ENCODE peak calls at places on chromosome 16, in four cellular contexts. One of them, this sample, is unnamed.

GRCh38 chr16:1613728-1614225 is 1.6 kb downstream of the CRAMP1 start:
- DNase-seq in type B pancreatic cell: no peak
- DNase-seq in suprapubic skin: no peak
- DNase-seq in endothelial cell: peak
- DNase-seq in this sample: no peak

GRCh38 chr16:1745181-1745899 is 26.0 kb downstream of the NME3 start:
- DNase-seq in type B pancreatic cell: no peak
- DNase-seq in suprapubic skin: no peak
- DNase-seq in endothelial cell: no peak
- DNase-seq in this sample: peak

GRCh38 chr16:84839956-84840355 is 20.2 kb downstream of the CRISPLD2 start:
- DNase-seq in type B pancreatic cell: no peak
- DNase-seq in suprapubic skin: no peak
- DNase-seq in endothelial cell: no peak
- DNase-seq in this sample: no peak

GRCh38 chr16:68902376-68903345 is 59.3 kb downstream of the TANGO6 start:
- DNase-seq in type B pancreatic cell: no peak
- DNase-seq in suprapubic skin: peak
- DNase-seq in endothelial cell: peak
- DNase-seq in this sample: no peak

GRCh38 chr16:8887438-8887765 is 5.3 kb downstream of the LITAFD start:
- DNase-seq in type B pancreatic cell: no peak
- DNase-seq in suprapubic skin: no peak
- DNase-seq in endothelial cell: no peak
- DNase-seq in this sample: no peak

GRCh38 chr16:2231016-2231931 is 5.0 kb upstream of the DNASE1L2 start:
- DNase-seq in type B pancreatic cell: no peak
- DNase-seq in suprapubic skin: no peak
- DNase-seq in endothelial cell: no peak
- DNase-seq in this sample: peak

GRCh38 chr16:4934591-4934990 is 2.4 kb downstream of the PPL start:
- DNase-seq in type B pancreatic cell: no peak
- DNase-seq in suprapubic skin: no peak
- DNase-seq in endothelial cell: no peak
- DNase-seq in this sample: no peak

GRCh38 chr16:2663553-2664521 is 18.5 kb upstream of the KCTD5 start:
- DNase-seq in type B pancreatic cell: no peak
- DNase-seq in suprapubic skin: no peak
- DNase-seq in endothelial cell: no peak
- DNase-seq in this sample: no peak

GRCh38 chr16:70428178-70428998 is 10.5 kb downstream of the ST3GAL2 start:
- DNase-seq in type B pancreatic cell: no peak
- DNase-seq in suprapubic skin: peak
- DNase-seq in endothelial cell: peak
- DNase-seq in this sample: peak

GRCh38 chr16:30087181-30087898 is 4.4 kb downstream of the TBX6 start:
- DNase-seq in type B pancreatic cell: no peak
- DNase-seq in suprapubic skin: no peak
- DNase-seq in endothelial cell: no peak
- DNase-seq in this sample: no peak

GRCh38 chr16:53068423-53068833 is 13.6 kb downstream of the CHD9 start:
- DNase-seq in type B pancreatic cell: no peak
- DNase-seq in suprapubic skin: no peak
- DNase-seq in endothelial cell: no peak
- DNase-seq in this sample: no peak

GRCh38 chr16:89253548-89254287 is 36.2 kb downstream of the ZNF778 start:
- DNase-seq in type B pancreatic cell: no peak
- DNase-seq in suprapubic skin: no peak
- DNase-seq in endothelial cell: no peak
- DNase-seq in this sample: no peak
- TF ChIP-seq CTCF in type B pancreatic cell: no peak
- TF ChIP-seq CTCF in suprapubic skin: no peak
- TF ChIP-seq CTCF in endothelial cell: no peak
- TF ChIP-seq CTCF in this sample: no peak

GRCh38 chr16:25707982-25708583 is 16.3 kb downstream of the HS3ST4 start:
- DNase-seq in type B pancreatic cell: no peak
- DNase-seq in suprapubic skin: no peak
- DNase-seq in endothelial cell: peak
- DNase-seq in this sample: no peak
- TF ChIP-seq CTCF in type B pancreatic cell: peak
- TF ChIP-seq CTCF in suprapubic skin: no peak
- TF ChIP-seq CTCF in endothelial cell: peak
- TF ChIP-seq CTCF in this sample: no peak

GRCh38 chr16:51302042-51302441 is 151.0 kb upstream of the SALL1 start:
- DNase-seq in type B pancreatic cell: no peak
- DNase-seq in suprapubic skin: no peak
- DNase-seq in endothelial cell: no peak
- DNase-seq in this sample: no peak

DNA sequence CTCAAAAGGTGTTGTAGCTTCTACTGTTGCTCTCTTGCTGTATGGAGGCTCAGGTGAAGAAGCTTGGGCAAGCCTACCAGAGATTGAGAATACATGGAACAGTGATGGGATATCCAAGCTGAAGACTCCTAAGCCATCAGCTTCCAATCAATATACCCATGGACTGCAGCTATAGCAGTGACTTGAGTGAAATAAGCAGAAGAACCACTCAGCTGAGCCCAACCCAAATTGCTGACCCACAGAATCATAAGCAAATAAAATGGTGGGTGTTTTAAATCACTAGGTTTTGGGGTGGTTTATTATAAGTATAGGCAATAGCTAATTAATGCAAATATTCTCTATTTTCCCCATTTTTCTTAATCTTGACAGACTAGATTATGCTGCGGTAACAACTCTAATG is 147.7 kb upstream of the SALL1 start:
- DNase-seq in type B pancreatic cell: no peak
- DNase-seq in suprapubic skin: no peak
- DNase-seq in endothelial cell: no peak
- DNase-seq in this sample: no peak
- TF ChIP-seq CTCF in type B pancreatic cell: no peak
- TF ChIP-seq CTCF in suprapubic skin: no peak
- TF ChIP-seq CTCF in endothelial cell: no peak
- TF ChIP-seq CTCF in this sample: no peak

DNA sequence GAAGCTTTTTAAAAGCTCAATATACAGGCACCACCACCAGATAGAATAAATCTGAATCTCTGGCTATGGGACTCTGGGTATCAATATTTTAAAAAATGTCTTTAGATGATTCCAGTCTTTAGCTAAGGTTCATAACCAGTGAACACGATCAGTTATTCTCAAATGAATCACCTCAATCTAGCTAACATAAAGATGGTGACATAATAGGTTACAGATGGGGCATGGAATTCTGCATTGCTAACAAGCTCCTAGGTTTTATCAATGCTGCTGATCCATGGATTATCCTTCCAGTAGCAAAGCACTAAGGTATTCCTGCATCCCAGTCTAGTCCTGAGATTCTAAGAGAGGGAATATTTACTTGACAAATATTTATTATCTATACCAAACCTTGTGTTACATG is 415.5 kb upstream of the CDH11 start:
- DNase-seq in type B pancreatic cell: no peak
- DNase-seq in suprapubic skin: no peak
- DNase-seq in endothelial cell: no peak
- DNase-seq in this sample: no peak
- TF ChIP-seq CTCF in type B pancreatic cell: no peak
- TF ChIP-seq CTCF in suprapubic skin: no peak
- TF ChIP-seq CTCF in endothelial cell: no peak
- TF ChIP-seq CTCF in this sample: no peak

GRCh38 chr16:86356804-86357203 is 153.5 kb upstream of the FOXF1 start:
- DNase-seq in type B pancreatic cell: no peak
- DNase-seq in suprapubic skin: no peak
- DNase-seq in endothelial cell: no peak
- DNase-seq in this sample: no peak
- TF ChIP-seq CTCF in type B pancreatic cell: no peak
- TF ChIP-seq CTCF in suprapubic skin: no peak
- TF ChIP-seq CTCF in endothelial cell: no peak
- TF ChIP-seq CTCF in this sample: no peak

DNA sequence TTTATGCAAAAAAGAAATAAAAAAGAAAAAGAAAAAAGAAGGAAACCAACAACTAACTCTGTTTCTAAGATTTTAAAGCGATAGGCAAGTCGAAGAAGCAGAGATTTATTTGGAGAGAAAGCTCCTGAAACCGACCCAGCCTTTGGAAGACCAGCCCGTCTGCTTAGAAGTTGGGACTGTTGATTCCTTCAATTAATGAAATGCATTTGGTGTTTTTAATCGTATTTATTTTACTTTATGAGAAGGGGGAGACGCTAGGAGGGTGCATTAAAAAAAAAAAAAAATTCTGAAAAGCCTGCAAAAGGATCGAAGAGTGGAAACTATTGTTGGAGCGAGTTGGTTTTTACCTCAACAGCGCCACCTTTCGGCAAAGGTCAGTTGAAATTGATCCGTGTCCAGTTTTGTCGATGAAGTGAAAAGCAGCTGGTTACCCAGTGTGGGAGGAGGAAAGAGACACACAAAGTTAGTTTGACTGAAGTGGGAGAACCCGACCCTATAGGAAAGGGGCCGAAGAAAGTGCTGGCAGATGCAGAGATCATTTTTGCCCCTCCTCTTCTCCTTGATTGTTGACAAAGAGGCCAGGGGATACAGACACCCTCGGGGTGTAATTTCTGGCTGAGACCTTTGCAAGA is 1.6 kb upstream of the MAF start:
- DNase-seq in type B pancreatic cell: peak
- DNase-seq in suprapubic skin: peak
- DNase-seq in endothelial cell: peak
- DNase-seq in this sample: peak
- TF ChIP-seq CTCF in type B pancreatic cell: peak
- TF ChIP-seq CTCF in suprapubic skin: peak
- TF ChIP-seq CTCF in endothelial cell: peak
- TF ChIP-seq CTCF in this sample: peak

DNA sequence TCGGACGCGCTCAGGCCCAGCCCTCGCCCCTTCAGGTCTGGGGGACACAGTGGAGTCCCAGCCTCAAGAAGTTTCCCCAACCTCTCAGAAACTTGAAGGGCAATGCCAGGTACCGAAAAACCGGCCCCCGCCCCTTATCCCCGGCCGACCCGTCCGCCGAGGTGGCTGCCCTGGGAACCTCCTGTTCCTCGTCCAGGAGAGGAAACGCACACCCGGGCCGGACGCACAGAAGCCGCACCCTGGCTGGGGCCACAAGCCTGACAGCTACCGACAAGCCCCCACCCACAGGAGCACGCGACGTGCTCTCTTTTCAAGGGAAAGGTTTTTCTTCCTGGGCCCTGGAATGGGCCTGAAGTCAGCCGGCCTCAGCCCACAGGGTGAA is 37.2 kb downstream of the CBFA2T3 start:
- DNase-seq in type B pancreatic cell: no peak
- DNase-seq in suprapubic skin: no peak
- DNase-seq in endothelial cell: no peak
- DNase-seq in this sample: no peak
- TF ChIP-seq CTCF in type B pancreatic cell: no peak
- TF ChIP-seq CTCF in suprapubic skin: no peak
- TF ChIP-seq CTCF in endothelial cell: no peak
- TF ChIP-seq CTCF in this sample: no peak

GRCh38 chr16:495127-495748 is 32.3 kb upstream of the CAPN15 start:
- DNase-seq in type B pancreatic cell: no peak
- DNase-seq in suprapubic skin: no peak
- DNase-seq in endothelial cell: peak
- DNase-seq in this sample: no peak
- TF ChIP-seq CTCF in type B pancreatic cell: peak
- TF ChIP-seq CTCF in suprapubic skin: no peak
- TF ChIP-seq CTCF in endothelial cell: no peak
- TF ChIP-seq CTCF in this sample: peak

GRCh38 chr16:67661101-67661661 is 421 bp downstream of the PARD6A start:
- DNase-seq in type B pancreatic cell: no peak
- DNase-seq in suprapubic skin: no peak
- DNase-seq in endothelial cell: peak
- DNase-seq in this sample: peak
- TF ChIP-seq CTCF in type B pancreatic cell: no peak
- TF ChIP-seq CTCF in suprapubic skin: no peak
- TF ChIP-seq CTCF in endothelial cell: no peak
- TF ChIP-seq CTCF in this sample: no peak

This sample was measured in osteocyte.